ENCODE peak calls at places on chromosomes 2 and 18, in six cellular contexts. A is heart left ventricle, R is neuronal stem cell, Z is astrocyte, Y is upper lobe of right lung, N is body of pancreas. P is an unnamed sample. For H3K4me1 and H3K36me3, the result is how much of the 10 kb centered on the place peaks cover.

GRCh38 chr2:229417906-229418305 is 146.8 kb upstream of the PID1 start:
- DNase-seq in N (no peak), R (peak), A (no peak), Y (no peak), Z (no peak), P (no peak)

GRCh38 chr18:31609886-31610646 is 18.4 kb downstream of the TTR start:
- DNase-seq in Z (no peak), N (no peak), A (no peak), R (no peak), Y (no peak), P (no peak)

GRCh38 chr18:709771-710170 is 2.7 kb downstream of the ENOSF1 start:
- DNase-seq in Z (no peak), A (no peak), R (no peak), Y (no peak), N (no peak), P (no peak)

GRCh38 chr2:239889641-239890055 is 135.5 kb downstream of the NDUFA10 start:
- DNase-seq in Y (no peak), N (no peak), Z (no peak), R (no peak), A (no peak), P (no peak)

GRCh38 chr18:62710417-62710816 is 4.9 kb upstream of the PHLPP1 start:
- DNase-seq in R (no peak), Z (peak), Y (no peak), A (no peak), N (no peak), P (no peak)

GRCh38 chr2:150643106-150643730 is 155.8 kb upstream of the RND3 start:
- DNase-seq in A (no peak), Y (no peak), Z (peak), N (no peak), R (no peak), P (no peak)

GRCh38 chr2:8244634-8245033 is 437.2 kb upstream of the ID2 start:
- DNase-seq in A (no peak), Z (no peak), R (no peak), Y (peak), N (peak), P (no peak)

GRCh38 chr18:63427566-63427965 is 5.3 kb upstream of the VPS4B start:
- DNase-seq in N (no peak), A (no peak), R (no peak), Y (no peak), Z (no peak), P (no peak)

GRCh38 chr2:112019510-112019909 is 35.6 kb upstream of the TMEM87B start:
- DNase-seq in Y (no peak), R (no peak), A (no peak), N (no peak), Z (no peak), P (no peak)

GRCh38 chr2:97699765-97700444 is 13.5 kb upstream of the ZAP70 start:
- DNase-seq in N (peak), Y (no peak), Z (peak), R (peak), A (peak), P (peak)

GRCh38 chr2:126792993-126793392 is 105.7 kb upstream of the TEX51 start:
- DNase-seq in N (no peak), Y (no peak), A (no peak), Z (no peak), R (no peak), P (no peak)

GRCh38 chr2:195572894-195573293 is 84.1 kb upstream of the SLC39A10 start:
- DNase-seq in A (no peak), N (no peak), Y (no peak), R (no peak), Z (no peak), P (no peak)

GRCh38 chr2:199366406-199366805 is 91.3 kb downstream of the SATB2 start:
- DNase-seq in A (no peak), Y (no peak), R (no peak), N (no peak), Z (peak), P (no peak)

GRCh38 chr2:63698825-63699548 is 110.2 kb downstream of the MDH1 start:
- DNase-seq in R (peak), Y (no peak), A (peak), Z (peak), N (peak), P (no peak)

GRCh38 chr2:195304310-195304709 is 352.7 kb upstream of the SLC39A10 start:
- DNase-seq in N (no peak), A (no peak), R (no peak), Z (no peak), Y (no peak), P (no peak)

GRCh38 chr2:59604143-59604542 is 949.3 kb downstream of the BCL11A start:
- DNase-seq in Y (no peak), A (no peak), Z (no peak), R (no peak), N (no peak), P (no peak)

GRCh38 chr2:13650586-13651180 is 933.9 kb downstream of the TRIB2 start:
- DNase-seq in A (no peak), N (no peak), Z (no peak), Y (no peak), R (no peak), P (no peak)

GRCh38 chr2:69978157-69978904 is 16.9 kb upstream of the ASPRV1 start:
- DNase-seq in A (no peak), Y (no peak), Z (no peak), R (no peak), N (no peak), P (no peak)

GRCh38 chr2:113760400-113760799 is 4.0 kb upstream of the SLC35F5 start:
- DNase-seq in N (no peak), Z (peak), A (no peak), R (no peak), Y (no peak), P (no peak)

GRCh38 chr18:48544661-48545415 is 6.0 kb downstream of the CTIF start:
- DNase-seq in A (no peak), Y (no peak), Z (no peak), N (no peak), R (no peak), P (no peak)

GRCh38 chr18:48546411-48546810 is 7.6 kb downstream of the CTIF start:
- DNase-seq in Z (peak), A (no peak), R (no peak), N (no peak), Y (peak), P (no peak)

GRCh38 chr18:48547456-48548403 is 8.9 kb downstream of the CTIF start:
- DNase-seq in Y (no peak), Z (peak), R (no peak), A (peak), N (no peak), P (no peak)

GRCh38 chr18:48544116-48544515 is 5.3 kb downstream of the CTIF start:
- DNase-seq in Z (no peak), R (no peak), A (no peak), N (no peak), Y (no peak), P (no peak)

GRCh38 chr18:48545690-48546365 is 7.0 kb downstream of the CTIF start:
- DNase-seq in R (peak), N (peak), Y (peak), A (peak), Z (peak), P (peak)
- H3K4me1 ChIP-seq in R (under half), N (under half), Y (under half), A (half or more), Z (half or more), P (half or more)

GRCh38 chr2:237414056-237414661 is at the start of gene COL6A3:
- DNase-seq in N (peak), A (peak), Z (peak), Y (no peak), R (no peak), P (peak)

GRCh38 chr2:237410949-237411635 is 2.9 kb downstream of the COL6A3 start:
- DNase-seq in Z (no peak), N (no peak), A (no peak), Y (no peak), R (no peak), P (no peak)

GRCh38 chr2:237411683-237412349 is 2.1 kb downstream of the COL6A3 start:
- DNase-seq in A (no peak), Y (no peak), R (no peak), Z (no peak), N (no peak), P (no peak)

GRCh38 chr2:237413293-237414055 is 490 bp downstream of the COL6A3 start:
- DNase-seq in R (no peak), Z (no peak), A (peak), N (no peak), Y (no peak), P (no peak)

GRCh38 chr2:237412646-237413292 is 1.2 kb downstream of the COL6A3 start:
- DNase-seq in R (no peak), A (no peak), Z (no peak), Y (no peak), N (no peak), P (no peak)
- H3K4me3 ChIP-seq in R (no peak), A (peak), Z (peak), Y (peak), N (no peak), P (peak)

DNA sequence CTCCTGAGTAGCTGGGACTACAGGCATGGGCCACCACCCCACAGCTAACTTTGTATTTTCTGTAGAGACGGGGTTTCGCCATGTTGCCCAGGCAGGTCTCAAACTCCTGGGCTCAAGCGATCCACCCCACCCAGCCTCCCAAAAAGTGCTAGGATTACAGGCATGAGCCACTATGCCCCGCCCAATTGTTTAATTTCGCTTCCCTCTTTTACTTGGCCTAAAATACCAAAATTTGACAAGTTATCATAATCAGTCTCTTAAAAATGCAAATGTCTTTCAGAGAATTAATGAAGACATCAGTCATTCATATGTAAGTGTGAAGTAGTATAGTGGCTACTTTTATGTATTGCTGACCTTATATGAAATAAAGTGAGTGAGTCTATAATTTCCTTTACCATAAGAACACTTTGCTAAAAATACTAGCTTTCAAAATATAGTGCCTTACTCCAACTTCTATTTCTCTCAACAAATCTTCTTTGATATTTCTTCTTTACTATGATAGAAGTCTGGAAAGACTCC is 9.8 kb downstream of the FBXO11 start:
- DNase-seq in Y (no peak), A (no peak), N (no peak), R (no peak), Z (no peak), P (no peak)
- H3K36me3 ChIP-seq in Y (under half), A (under half), N (under half), R (under half), Z (under half), P (under half)

GRCh38 chr2:102197389-102198137 is 10.7 kb downstream of the IL1RL2 start:
- DNase-seq in N (no peak), Z (no peak), A (no peak), R (no peak), Y (no peak), P (no peak)

GRCh38 chr2:102194609-102195268 is 7.9 kb downstream of the IL1RL2 start:
- DNase-seq in N (no peak), Z (no peak), Y (no peak), R (no peak), A (no peak), P (no peak)

GRCh38 chr2:102191501-102191900 is 4.7 kb downstream of the IL1RL2 start:
- DNase-seq in Z (no peak), Y (no peak), R (no peak), N (no peak), A (no peak), P (no peak)

GRCh38 chr2:102190425-102191107 is 3.7 kb downstream of the IL1RL2 start:
- DNase-seq in Y (no peak), Z (no peak), R (no peak), N (peak), A (no peak), P (no peak)

GRCh38 chr2:102193074-102193473 is 6.3 kb downstream of the IL1RL2 start:
- DNase-seq in A (no peak), N (no peak), Y (no peak), R (no peak), Z (peak), P (no peak)
- H3K4me1 ChIP-seq in A (under half), N (under half), Y (under half), R (under half), Z (under half), P (under half)

GRCh38 chr2:289362-290089 is 1.6 kb upstream of the ALKAL2 start:
- DNase-seq in Z (peak), R (no peak), N (peak), A (no peak), Y (peak), P (no peak)

GRCh38 chr2:287471-287885 is 413 bp downstream of the ALKAL2 start:
- DNase-seq in Y (peak), Z (peak), A (no peak), R (no peak), N (no peak), P (peak)

GRCh38 chr2:288002-288742 is at the start of gene ALKAL2:
- DNase-seq in Z (no peak), N (no peak), Y (peak), R (no peak), A (no peak), P (no peak)

GRCh38 chr2:288743-289361 is 961 bp upstream of the ALKAL2 start:
- DNase-seq in N (peak), R (no peak), A (no peak), Z (no peak), Y (peak), P (no peak)

DNA sequence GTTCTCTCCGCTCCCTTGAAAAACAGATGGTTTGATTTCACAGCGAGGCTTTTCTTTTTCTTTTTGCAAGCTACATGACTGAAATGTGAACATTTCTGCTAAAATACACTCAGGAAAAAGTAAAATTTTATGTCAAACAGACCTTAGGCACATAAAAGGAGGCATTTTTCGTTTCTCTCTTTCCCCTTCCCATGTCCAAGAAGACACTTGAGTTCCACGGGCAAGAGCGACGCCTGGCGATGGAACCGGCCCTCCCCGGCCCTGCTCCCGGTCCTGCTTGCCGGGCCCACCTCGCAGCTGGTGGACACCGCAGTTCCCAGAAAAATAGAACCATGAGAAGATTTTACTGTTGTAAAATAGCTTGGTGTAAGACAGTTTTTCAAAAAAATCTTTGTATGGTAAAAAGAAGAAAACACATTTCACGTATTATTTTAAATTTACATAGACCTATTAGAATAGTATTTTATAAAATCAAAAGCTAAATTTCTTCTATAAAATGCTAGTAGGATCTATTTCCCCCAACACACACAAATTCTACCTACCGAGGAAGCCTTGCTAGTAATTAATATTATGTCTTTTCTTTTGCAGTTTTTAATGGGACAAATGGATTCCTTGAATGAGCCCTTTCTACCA is 2.3 kb upstream of the ALKAL2 start:
- DNase-seq in A (peak), R (peak), N (peak), Z (peak), Y (peak), P (peak)
- H3K4me3 ChIP-seq in A (peak), R (peak), N (peak), Z (peak), Y (peak), P (peak)

GRCh38 chr2:20035961-20036666 is 15.3 kb downstream of the LAPTM4A start:
- DNase-seq in N (no peak), Y (no peak), R (no peak), A (no peak), Z (no peak), P (no peak)

GRCh38 chr2:20034821-20035220 is 16.6 kb downstream of the LAPTM4A start:
- DNase-seq in N (no peak), R (no peak), A (no peak), Y (no peak), Z (no peak), P (no peak)

GRCh38 chr2:20037660-20038059 is 13.8 kb downstream of the LAPTM4A start:
- DNase-seq in Y (no peak), N (no peak), Z (no peak), R (no peak), A (no peak), P (no peak)

GRCh38 chr2:20033341-20033740 is 18.1 kb downstream of the LAPTM4A start:
- DNase-seq in N (no peak), A (no peak), R (no peak), Y (no peak), Z (no peak), P (no peak)

DNA sequence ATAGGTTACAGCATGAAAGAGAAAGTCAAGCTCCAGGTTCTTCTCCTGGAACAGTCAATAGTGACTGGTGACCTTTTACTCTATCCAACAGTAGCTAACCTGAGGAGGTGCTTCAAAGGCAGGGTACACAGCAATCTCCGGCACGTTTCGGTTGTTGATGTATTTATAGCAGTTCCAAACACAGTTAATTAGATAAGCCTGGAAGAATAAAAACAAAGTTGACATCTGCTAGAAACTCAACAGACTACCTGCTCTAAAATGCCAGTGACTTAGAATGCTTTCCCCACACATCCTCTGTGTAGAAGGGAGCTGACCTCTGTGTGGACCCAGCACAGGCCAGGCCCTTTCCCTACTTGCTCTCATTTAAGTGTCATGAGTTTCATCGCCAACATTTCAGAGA is 17.2 kb downstream of the LAPTM4A start:
- DNase-seq in Y (no peak), A (no peak), R (no peak), N (no peak), Z (no peak), P (no peak)
- H3K36me3 ChIP-seq in Y (half or more), A (half or more), R (under half), N (under half), Z (half or more), P (half or more)

GRCh38 chr2:43192039-43192438 is 34.4 kb downstream of the ZFP36L2 start:
- DNase-seq in Z (no peak), R (no peak), A (no peak), N (no peak), Y (no peak), P (no peak)
- H3K4me1 ChIP-seq in Z (under half), R (under half), A (under half), N (under half), Y (under half), P (under half)